ENCODE peak calls at places on chromosomes 13 and 19, in nine cellular contexts. G, V, F, S, P, Z, T, O and I are unnamed samples.

GRCh38 chr19:11273288-11273687 is 11.0 kb upstream of the DOCK6 start:
- DNase-seq in G (no peak), V (no peak), F (no peak), S (no peak), P (no peak), Z (no peak), T (no peak), O (no peak), I (no peak)

GRCh38 chr13:72643339-72643989 is 84.0 kb downstream of the MZT1 start:
- DNase-seq in G (peak; percentile 14), V (no peak), F (peak; percentile 91), S (peak; percentile 29), P (peak; percentile 62), Z (peak; percentile 3), T (peak; percentile 30), O (peak; percentile 46), I (peak; percentile 48)

GRCh38 chr19:46180701-46181385 is 32.8 kb downstream of the IGFL2 start:
- DNase-seq in G (no peak), V (no peak), F (no peak), S (no peak), P (no peak), Z (no peak), T (no peak), O (no peak), I (peak; percentile 75)

GRCh38 chr19:5948697-5949564 is 29.0 kb downstream of the RANBP3 start:
- DNase-seq in G (peak; percentile 47), V (no peak), F (no peak), S (no peak), P (no peak), Z (no peak), T (no peak), O (peak; percentile 17), I (no peak)

GRCh38 chr13:78102121-78102677 is 183.6 kb upstream of the EDNRB start:
- DNase-seq in G (peak; percentile 44), V (no peak), F (peak; percentile 15), S (no peak), P (no peak), Z (peak; percentile 7), T (peak; percentile 48), O (no peak), I (peak; percentile 87)

GRCh38 chr19:54287456-54287855 is 6.5 kb upstream of the LILRB2 start:
- DNase-seq in G (no peak), V (no peak), F (no peak), S (no peak), P (no peak), Z (no peak), T (no peak), O (no peak), I (peak; percentile 63)

GRCh38 chr13:105990256-105990958 is 545.1 kb downstream of the EFNB2 start:
- DNase-seq in G (no peak), V (no peak), F (no peak), S (no peak), P (no peak), Z (no peak), T (no peak), O (no peak), I (peak; percentile 68)

GRCh38 chr19:11581740-11582139 is 4.3 kb upstream of the ACP5 start:
- DNase-seq in G (no peak), V (no peak), F (no peak), S (no peak), P (no peak), Z (no peak), T (no peak), O (peak; percentile 85), I (no peak)

GRCh38 chr13:106587787-106588186 is 19.9 kb upstream of the ARGLU1 start:
- DNase-seq in G (no peak), V (no peak), F (peak; percentile 35), S (no peak), P (no peak), Z (no peak), T (no peak), O (no peak), I (no peak)

GRCh38 chr13:75740008-75740407 is 103.9 kb downstream of the LMO7 start:
- DNase-seq in G (no peak), V (no peak), F (no peak), S (no peak), P (no peak), Z (no peak), T (no peak), O (no peak), I (no peak)

GRCh38 chr13:78133511-78133910 is 214.9 kb upstream of the EDNRB start:
- DNase-seq in G (no peak), V (no peak), F (no peak), S (no peak), P (no peak), Z (no peak), T (no peak), O (no peak), I (no peak)

GRCh38 chr19:31350693-31351211 is 1.5 kb upstream of the TSHZ3 start:
- DNase-seq in G (no peak), V (peak; percentile 83), F (peak; percentile 61), S (no peak), P (peak; percentile 53), Z (no peak), T (no peak), O (no peak), I (peak; percentile 41)

GRCh38 chr19:55696301-55697068 is 21.5 kb downstream of the EPN1 start:
- DNase-seq in G (no peak), V (no peak), F (no peak), S (no peak), P (no peak), Z (no peak), T (no peak), O (no peak), I (no peak)

GRCh38 chr13:107234315-107234714 is 666.4 kb upstream of the ARGLU1 start:
- DNase-seq in G (no peak), V (no peak), F (no peak), S (no peak), P (no peak), Z (no peak), T (no peak), O (no peak), I (no peak)

GRCh38 chr19:6718741-6719539 is 1.5 kb downstream of the C3 start:
- DNase-seq in G (peak; percentile 68), V (peak; percentile 46), F (no peak), S (no peak), P (peak; percentile 96), Z (no peak), T (no peak), O (peak; percentile 43), I (peak; percentile 25)